ENCODE peak calls at places on chromosomes 7 and 10, in six cellular contexts. M is lower lobe of right lung, G is gastrocnemius medialis, E is heart left ventricle, D is cardiac muscle cell, F is aorta. A is an unnamed sample.

GRCh38 chr7:498678-499641 is 20.7 kb downstream of the PDGFA start:
- DNase-seq in M (peak), G (no peak), E (peak), F (peak), D (no peak), A (peak)

GRCh38 chr10:3502606-3503005 is 282.4 kb downstream of the KLF6 start:
- DNase-seq in D (no peak), E (no peak), M (no peak), G (no peak), F (no peak), A (no peak)

GRCh38 chr10:74558897-74559296 is 267.5 kb upstream of the KAT6B start:
- DNase-seq in F (no peak), G (no peak), M (no peak), E (no peak), D (no peak), A (no peak)

GRCh38 chr10:35789996-35790395 is 147.9 kb upstream of the FZD8 start:
- DNase-seq in E (no peak), G (no peak), F (no peak), M (no peak), D (no peak), A (no peak)

GRCh38 chr7:93011351-93012294 is 106.2 kb downstream of the SAMD9 start:
- DNase-seq in G (no peak), D (no peak), E (no peak), M (no peak), F (no peak), A (no peak)

GRCh38 chr7:31775511-31775910 is 88.5 kb downstream of the PPP1R17 start:
- DNase-seq in G (no peak), E (no peak), F (no peak), D (no peak), M (no peak), A (no peak)

GRCh38 chr10:132001238-132001977 is 19.7 kb upstream of the BNIP3 start:
- DNase-seq in D (no peak), E (no peak), M (peak), G (no peak), F (no peak), A (no peak)

GRCh38 chr10:61173450-61173849 is 229.5 kb upstream of the RHOBTB1 start:
- DNase-seq in D (no peak), M (no peak), E (no peak), F (no peak), G (no peak), A (no peak)

GRCh38 chr10:77501152-77501845 is 136.3 kb downstream of the KCNMA1 start:
- DNase-seq in D (no peak), M (no peak), G (peak), F (peak), E (no peak), A (peak)

GRCh38 chr7:81414411-81414810 is 355.4 kb downstream of the HGF start:
- DNase-seq in D (no peak), M (no peak), E (no peak), G (no peak), F (no peak), A (no peak)

GRCh38 chr10:35765996-35766395 is 123.9 kb upstream of the FZD8 start:
- DNase-seq in G (no peak), F (no peak), M (no peak), E (no peak), D (no peak), A (no peak)

GRCh38 chr10:60000747-60001146 is 94.4 kb upstream of the CCDC6 start:
- DNase-seq in E (no peak), M (no peak), D (no peak), G (no peak), F (no peak), A (no peak)

GRCh38 chr10:60008816-60009215 is 102.5 kb upstream of the CCDC6 start:
- DNase-seq in G (no peak), E (no peak), M (no peak), D (no peak), F (no peak), A (no peak)

GRCh38 chr10:60009316-60009715 is 103.0 kb upstream of the CCDC6 start:
- DNase-seq in G (no peak), D (no peak), M (no peak), E (no peak), F (no peak), A (no peak)

GRCh38 chr10:60006046-60006445 is 99.7 kb upstream of the CCDC6 start:
- DNase-seq in F (no peak), D (no peak), E (no peak), M (no peak), G (no peak), A (no peak)

GRCh38 chr10:60003709-60004191 is 97.4 kb upstream of the CCDC6 start:
- DNase-seq in E (no peak), G (no peak), D (no peak), F (no peak), M (no peak), A (no peak)
- H3K4me3 ChIP-seq in E (no peak), G (no peak), D (no peak), F (no peak), M (no peak), A (no peak)

DNA sequence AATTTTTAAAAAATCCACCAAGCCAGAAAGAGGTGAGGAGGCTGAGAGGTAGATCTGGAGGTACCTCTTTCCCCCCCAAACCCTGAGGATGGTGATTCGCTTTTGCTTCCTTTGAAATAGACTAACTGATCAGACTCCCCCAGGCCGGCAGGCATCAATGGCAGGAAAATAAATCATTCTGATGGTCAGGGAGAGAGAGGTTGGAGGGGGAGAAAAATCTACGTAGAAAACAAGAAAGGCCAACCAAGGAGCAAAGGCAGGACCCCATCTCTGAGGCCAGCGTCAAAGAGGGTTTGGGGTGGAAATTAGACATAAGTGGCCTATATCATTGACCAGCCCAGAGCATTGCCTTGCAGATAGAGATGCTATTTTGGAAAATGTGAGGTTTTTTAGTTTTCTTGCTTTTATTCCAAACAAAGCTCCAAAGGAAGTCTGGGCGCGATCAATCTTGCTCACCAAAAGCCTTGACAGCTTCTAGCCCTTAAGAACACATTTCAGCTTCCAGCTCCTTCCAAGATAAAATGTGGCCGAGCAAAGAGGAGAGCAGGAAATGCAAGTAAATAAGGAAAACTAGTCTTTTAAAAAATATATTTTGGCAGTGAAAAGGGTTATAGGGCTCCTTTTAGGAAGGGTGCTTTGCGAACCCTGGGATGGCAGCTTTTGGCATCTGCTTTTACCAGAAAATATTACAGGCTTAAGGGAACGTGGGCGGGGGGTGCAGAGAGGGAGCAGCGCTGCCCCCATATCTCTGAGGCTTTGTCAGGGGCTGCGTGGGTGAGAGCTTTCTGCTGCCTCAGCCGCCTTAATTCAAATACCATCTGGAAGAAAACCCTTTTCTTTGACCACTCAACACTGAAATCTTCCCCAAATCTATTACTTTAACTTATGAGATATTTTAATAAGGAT is 2.0 kb upstream of the HOXA2 start:
- DNase-seq in F (no peak), D (no peak), M (no peak), E (no peak), G (no peak), A (no peak)
- H3K4me3 ChIP-seq in F (no peak), D (no peak), M (peak), E (no peak), G (no peak), A (peak)

DNA sequence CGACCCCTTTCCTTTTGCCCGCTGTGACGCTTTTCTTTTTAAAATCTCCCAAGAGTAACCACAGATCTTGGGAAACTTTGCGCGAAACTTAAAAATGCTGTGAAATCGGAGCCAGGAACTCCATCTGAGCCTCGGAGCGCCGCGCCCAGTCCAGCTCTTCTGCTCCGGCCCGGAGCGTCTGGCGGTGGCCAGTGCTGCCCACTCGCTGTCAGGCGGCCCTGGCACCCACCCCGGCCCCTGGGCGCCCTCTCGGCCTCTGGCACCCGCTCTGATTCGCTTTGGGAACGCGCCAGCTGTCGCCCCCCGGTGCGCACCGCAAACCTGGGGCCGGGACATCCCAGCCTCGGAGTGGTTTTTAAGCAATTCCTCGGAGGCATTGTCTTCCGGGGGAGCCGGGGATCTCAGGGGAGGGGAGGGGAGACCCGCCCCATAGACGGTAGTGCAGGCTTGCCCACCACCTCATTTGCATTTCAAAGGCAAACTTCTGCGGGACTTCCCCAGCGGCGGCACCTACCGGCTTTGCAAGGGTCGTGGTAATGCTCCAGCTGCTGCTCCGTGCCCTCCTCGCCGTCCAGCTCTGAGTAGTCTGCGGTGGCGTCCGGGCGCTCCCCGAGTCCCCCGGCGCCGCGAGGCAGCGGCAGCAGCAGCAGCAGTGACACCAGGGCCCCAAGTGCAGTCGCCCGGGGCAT is 585 bp downstream of the TLL2 start:
- DNase-seq in M (no peak), D (peak), E (no peak), G (no peak), F (no peak), A (no peak)
- H3K4me3 ChIP-seq in M (peak), D (peak), E (peak), G (peak), F (peak), A (peak)

DNA sequence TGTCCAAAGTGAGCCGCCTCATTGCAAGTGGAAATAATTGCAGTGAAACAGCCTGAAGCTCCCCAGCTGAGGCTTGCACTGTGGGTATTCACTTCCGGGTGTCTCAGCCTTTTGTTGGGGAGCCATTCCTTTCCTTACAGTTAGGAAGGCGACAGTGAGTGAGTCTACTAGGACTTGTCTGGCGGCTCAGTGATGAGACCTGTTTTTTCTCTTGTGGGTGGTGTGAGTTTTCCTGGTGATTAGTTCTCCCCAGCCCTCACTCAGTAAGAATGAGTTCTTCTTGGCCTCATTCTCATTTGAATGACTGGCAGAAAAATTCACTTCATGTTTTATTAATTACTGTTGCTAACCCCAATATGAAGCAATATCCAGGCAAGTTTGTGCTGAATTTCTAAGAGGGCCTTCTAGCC is 2.6 kb downstream of the PGAM1 start:
- DNase-seq in G (no peak), E (no peak), D (no peak), M (no peak), F (no peak), A (no peak)
- H3K4me3 ChIP-seq in G (no peak), E (no peak), D (peak), M (peak), F (no peak), A (peak)

GRCh38 chr7:55179897-55180682 is 161.3 kb downstream of the EGFR start:
- DNase-seq in M (no peak), D (no peak), F (no peak), E (no peak), G (no peak), A (no peak)

GRCh38 chr7:55178863-55179773 is 160.3 kb downstream of the EGFR start:
- DNase-seq in D (peak), F (no peak), M (no peak), G (no peak), E (no peak), A (no peak)

GRCh38 chr7:55177068-55177530 is 158.3 kb downstream of the EGFR start:
- DNase-seq in G (peak), E (no peak), F (no peak), M (no peak), D (no peak), A (no peak)

GRCh38 chr7:55177589-55178261 is 158.9 kb downstream of the EGFR start:
- DNase-seq in M (no peak), F (no peak), D (no peak), G (peak), E (no peak), A (peak)

GRCh38 chr7:55178292-55178862 is 159.6 kb downstream of the EGFR start:
- DNase-seq in M (no peak), F (no peak), G (no peak), E (no peak), D (no peak), A (peak)
- H3K4me3 ChIP-seq in M (no peak), F (no peak), G (no peak), E (no peak), D (no peak), A (no peak)

A was measured in psoas muscle.